ENCODE peak calls at places on chromosomes 13 and 19, in eight cellular contexts. J is breast epithelium; Q is CD8-positive, alpha-beta memory T cell; R is fibroblast of lung; S is prostate gland; Y is A673; G is CD4-positive, CD25-positive, alpha-beta regulatory T cell; X is left ventricle myocardium inferior. I is an unnamed sample. For H3K4me1, the result is how much of the 10 kb centered on the place peaks cover.

GRCh38 chr19:30064776-30065494 is 122.9 kb downstream of the URI1 start:
- DNase-seq in R (no peak), J (no peak), Q (no peak), Y (no peak), X (no peak), G (no peak), S (no peak), I (no peak)

GRCh38 chr19:15989889-15990288 is 41.1 kb downstream of the OR10H4 start:
- DNase-seq in R (no peak), X (no peak), S (no peak), J (no peak), G (no peak), Q (no peak), Y (no peak), I (no peak)

GRCh38 chr13:97395437-97396136 is 38.4 kb upstream of the RAP2A start:
- DNase-seq in S (no peak), X (no peak), Y (no peak), J (no peak), R (peak), Q (no peak), G (no peak), I (no peak)

GRCh38 chr13:34748078-34748477 is 194.0 kb upstream of the NBEA start:
- DNase-seq in G (no peak), R (peak), S (peak), X (peak), J (no peak), Q (no peak), Y (no peak), I (peak)

GRCh38 chr13:105914637-105915036 is 620.8 kb downstream of the EFNB2 start:
- DNase-seq in G (no peak), R (peak), X (no peak), S (no peak), Q (no peak), Y (no peak), J (no peak), I (no peak)

GRCh38 chr13:46571189-46571901 is 18.4 kb downstream of the LRCH1 start:
- DNase-seq in S (no peak), G (no peak), Q (no peak), Y (peak), J (no peak), R (peak), X (no peak), I (no peak)

GRCh38 chr19:10769533-10770491 is 51.9 kb downstream of the DNM2 start:
- DNase-seq in X (peak), Y (no peak), R (no peak), S (no peak), J (no peak), G (peak), Q (no peak), I (peak)

GRCh38 chr13:74562381-74562780 is 428.2 kb upstream of the KLF12 start:
- DNase-seq in J (no peak), Y (no peak), X (no peak), Q (no peak), S (no peak), R (peak), G (no peak), I (no peak)

GRCh38 chr19:11530432-11530831 is 1.5 kb upstream of the ECSIT start:
- DNase-seq in X (peak), G (peak), Q (peak), J (peak), S (peak), Y (peak), R (peak), I (peak)

GRCh38 chr13:43266953-43267615 is 243.7 kb downstream of the DNAJC15 start:
- DNase-seq in Y (no peak), G (no peak), R (no peak), J (no peak), S (no peak), Q (no peak), X (no peak), I (no peak)

GRCh38 chr13:35179920-35180663 is 238.0 kb downstream of the NBEA start:
- DNase-seq in J (no peak), Y (no peak), G (no peak), Q (no peak), R (no peak), X (no peak), S (no peak), I (no peak)

GRCh38 chr19:1699386-1699785 is 47.0 kb upstream of the TCF3 start:
- DNase-seq in R (no peak), G (no peak), Y (no peak), X (no peak), S (no peak), Q (no peak), J (no peak), I (no peak)

GRCh38 chr19:35442091-35442490 is 6.0 kb upstream of the FFAR2 start:
- DNase-seq in R (no peak), Q (no peak), Y (no peak), J (no peak), S (no peak), G (no peak), X (no peak), I (peak)

GRCh38 chr13:106888148-106888547 is 320.2 kb upstream of the ARGLU1 start:
- DNase-seq in Q (no peak), G (no peak), J (no peak), S (no peak), Y (no peak), R (no peak), X (no peak), I (no peak)

GRCh38 chr19:36418287-36419001 is at the start of gene ZFP82:
- DNase-seq in J (peak), S (peak), G (peak), R (peak), Y (peak), X (peak), Q (peak), I (peak)

GRCh38 chr19:10544242-10544752 is 593 bp downstream of the ATG4D start:
- DNase-seq in Y (no peak), X (peak), S (no peak), G (peak), R (no peak), Q (no peak), J (no peak), I (no peak)

GRCh38 chr13:39402221-39402620 is 200.8 kb downstream of the LHFPL6 start:
- DNase-seq in S (no peak), R (no peak), X (no peak), Y (no peak), Q (no peak), J (no peak), G (no peak), I (no peak)

GRCh38 chr13:36673838-36674326 is at the start of gene SERTM1:
- DNase-seq in J (no peak), X (peak), G (no peak), S (no peak), Q (no peak), R (peak), Y (peak), I (no peak)

GRCh38 chr13:65473199-65473598 is 1756.9 kb downstream of the PCDH9 start:
- DNase-seq in S (no peak), Q (no peak), Y (no peak), R (no peak), X (no peak), J (no peak), G (no peak), I (no peak)

GRCh38 chr13:106407338-106407737 is 128.1 kb downstream of the EFNB2 start:
- DNase-seq in Q (no peak), X (no peak), R (peak), J (no peak), G (no peak), Y (no peak), S (no peak), I (no peak)

GRCh38 chr13:48344264-48344663 is 40.7 kb downstream of the RB1 start:
- DNase-seq in Q (no peak), S (no peak), G (no peak), R (no peak), Y (no peak), X (no peak), J (no peak), I (no peak)

GRCh38 chr13:77919351-77920294 is 992 bp upstream of the EDNRB start:
- DNase-seq in J (peak), G (no peak), R (peak), S (peak), Y (peak), Q (no peak), X (peak), I (peak)

GRCh38 chr13:59701261-59701660 is 462.5 kb downstream of the DIAPH3 start:
- DNase-seq in R (no peak), Y (no peak), J (no peak), G (no peak), X (no peak), S (no peak), Q (no peak), I (no peak)

GRCh38 chr13:76882431-76882830 is 3.8 kb downstream of the KCTD12 start:
- DNase-seq in S (no peak), Q (no peak), G (no peak), J (no peak), R (peak), Y (no peak), X (no peak), I (no peak)

GRCh38 chr13:99982741-99983400 is 1.3 kb downstream of the ZIC2 start:
- DNase-seq in R (no peak), Q (no peak), S (no peak), J (no peak), Y (peak), X (no peak), G (no peak), I (no peak)

GRCh38 chr13:99979453-99980200 is 2.0 kb upstream of the ZIC2 start:
- DNase-seq in S (no peak), Q (no peak), G (no peak), J (no peak), Y (peak), R (no peak), X (no peak), I (no peak)

GRCh38 chr13:99982021-99982740 is 597 bp downstream of the ZIC2 start:
- DNase-seq in Q (no peak), S (no peak), G (no peak), R (peak), J (no peak), Y (peak), X (no peak), I (no peak)

GRCh38 chr13:99980201-99981114 is 1.1 kb upstream of the ZIC2 start:
- DNase-seq in R (peak), S (peak), Q (no peak), X (peak), J (no peak), G (peak), Y (peak), I (peak)

GRCh38 chr13:99981115-99982020 is at the start of gene ZIC2:
- DNase-seq in Q (no peak), R (peak), Y (peak), G (no peak), J (no peak), X (no peak), S (no peak), I (peak)
- H3K4me1 ChIP-seq in Q (under half), R (under half), Y (under half), G (half or more), J (under half), X (under half), S (under half), I (under half)

GRCh38 chr19:41354343-41354974 is 737 bp upstream of the TGFB1 start:
- DNase-seq in G (no peak), Y (no peak), S (no peak), R (no peak), X (peak), Q (no peak), J (no peak), I (no peak)

GRCh38 chr19:41351339-41352245 is 2.1 kb downstream of the TGFB1 start:
- DNase-seq in R (peak), Q (peak), G (peak), J (no peak), S (no peak), Y (no peak), X (peak), I (peak)

GRCh38 chr19:41352279-41352608 is 1.5 kb downstream of the TGFB1 start:
- DNase-seq in Q (no peak), Y (no peak), J (no peak), R (no peak), S (no peak), X (no peak), G (no peak), I (no peak)

GRCh38 chr19:41353466-41354342 is at the start of gene TGFB1:
- DNase-seq in G (peak), J (peak), R (peak), S (peak), Q (peak), Y (peak), X (peak), I (peak)

GRCh38 chr19:41352609-41353465 is 885 bp downstream of the TGFB1 start:
- DNase-seq in X (peak), G (peak), Q (peak), Y (peak), S (peak), J (no peak), R (peak), I (peak)
- H3K4me1 ChIP-seq in X (half or more), G (half or more), Q (half or more), Y (under half), S (under half), J (under half), R (under half), I (under half)

DNA sequence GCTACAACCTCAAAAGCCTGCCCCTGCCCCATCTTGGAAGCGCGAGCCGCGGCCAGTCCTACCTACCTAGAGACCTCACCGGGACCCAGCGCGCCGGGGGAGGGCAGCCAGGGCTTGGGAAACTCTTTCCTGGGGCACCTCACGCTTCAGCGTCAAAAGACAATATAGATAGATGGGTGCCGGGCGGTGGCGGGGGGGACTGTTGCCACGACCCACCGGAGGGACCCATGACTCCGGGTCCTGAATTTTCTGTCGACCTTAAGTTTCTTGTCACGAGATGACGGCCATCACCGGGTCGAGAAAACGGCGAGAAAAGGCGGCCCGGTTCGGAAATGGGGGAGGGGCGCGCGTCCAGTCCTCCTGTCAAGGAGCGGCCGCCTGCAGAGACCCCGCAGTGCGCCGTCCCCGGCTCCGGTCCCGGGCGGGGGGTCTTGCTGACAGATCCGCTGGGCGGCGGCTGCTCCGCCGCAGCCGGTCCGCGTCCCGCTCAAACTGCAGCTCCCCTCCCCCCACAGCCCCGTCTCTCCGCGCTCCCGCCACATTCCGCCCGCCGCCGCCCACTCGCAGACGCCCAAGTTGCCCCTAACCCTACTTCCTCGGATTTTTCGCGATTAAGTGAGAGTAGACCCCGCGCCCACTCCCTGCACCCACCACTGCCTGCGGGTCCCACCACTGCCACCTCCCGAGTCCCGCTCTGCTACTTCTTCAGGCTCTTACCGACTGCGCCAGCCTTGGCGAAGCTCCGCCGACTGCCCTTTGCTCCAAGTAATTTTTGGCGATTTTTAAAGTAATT is 66.1 kb downstream of the KCNRG start:
- DNase-seq in R (no peak), J (no peak), Q (peak), S (peak), G (peak), Y (peak), X (peak), I (peak)
- H3K4me1 ChIP-seq in R (under half), J (under half), Q (under half), S (under half), G (under half), Y (under half), X (half or more), I (half or more)

DNA sequence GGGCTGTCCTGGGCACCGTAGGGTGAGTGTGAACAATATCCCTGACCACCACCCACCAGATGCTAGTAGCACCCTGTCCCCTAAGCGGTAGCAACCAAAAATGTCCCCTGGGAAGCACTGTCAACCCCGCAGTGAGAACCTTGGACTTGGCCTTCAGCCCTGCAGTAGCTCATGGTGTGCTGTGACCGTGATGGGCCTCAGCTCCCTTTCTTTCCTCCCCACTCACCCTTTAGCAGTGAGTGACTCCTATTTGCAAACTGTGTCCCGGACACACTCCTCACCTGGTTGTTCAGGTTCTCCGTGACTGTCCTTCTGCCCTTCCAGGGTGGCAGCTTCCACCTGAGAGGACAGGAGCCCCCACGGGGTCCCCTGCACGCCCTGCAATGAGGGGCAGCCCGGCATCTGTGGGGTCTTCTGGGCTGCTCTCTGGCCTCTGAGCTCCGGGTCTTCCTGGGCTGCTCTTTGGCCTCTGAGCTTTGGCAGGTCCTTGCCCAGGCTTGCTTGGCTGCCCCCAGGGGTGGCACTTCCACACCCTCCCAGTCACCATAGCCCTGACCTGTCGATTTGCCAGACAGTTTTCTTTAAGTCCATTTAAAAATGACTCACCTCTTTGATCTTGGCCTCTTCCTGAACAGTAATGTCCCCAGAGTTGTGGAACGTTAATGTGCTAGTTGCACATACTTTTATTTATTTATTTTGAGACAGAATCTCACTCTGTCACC is 3.8 kb downstream of the KDM4B start:
- DNase-seq in R (peak), G (no peak), J (no peak), X (no peak), Q (no peak), S (no peak), Y (no peak), I (peak)
- H3K4me1 ChIP-seq in R (under half), G (under half), J (under half), X (half or more), Q (under half), S (under half), Y (under half), I (half or more)

GRCh38 chr13:33219926-33220325 is 65.6 kb downstream of the STARD13 start:
- DNase-seq in G (no peak), R (no peak), X (no peak), S (no peak), Y (no peak), Q (no peak), J (no peak), I (no peak)

GRCh38 chr13:33217256-33217655 is 68.3 kb downstream of the STARD13 start:
- DNase-seq in Q (no peak), G (no peak), Y (no peak), R (peak), S (no peak), J (no peak), X (no peak), I (no peak)

GRCh38 chr13:33213797-33214196 is 71.8 kb downstream of the STARD13 start:
- DNase-seq in J (no peak), R (peak), Y (peak), G (no peak), S (peak), X (no peak), Q (no peak), I (no peak)

GRCh38 chr13:33218020-33218419 is 67.5 kb downstream of the STARD13 start:
- DNase-seq in Q (no peak), J (no peak), S (no peak), X (no peak), Y (no peak), R (peak), G (no peak), I (no peak)

DNA sequence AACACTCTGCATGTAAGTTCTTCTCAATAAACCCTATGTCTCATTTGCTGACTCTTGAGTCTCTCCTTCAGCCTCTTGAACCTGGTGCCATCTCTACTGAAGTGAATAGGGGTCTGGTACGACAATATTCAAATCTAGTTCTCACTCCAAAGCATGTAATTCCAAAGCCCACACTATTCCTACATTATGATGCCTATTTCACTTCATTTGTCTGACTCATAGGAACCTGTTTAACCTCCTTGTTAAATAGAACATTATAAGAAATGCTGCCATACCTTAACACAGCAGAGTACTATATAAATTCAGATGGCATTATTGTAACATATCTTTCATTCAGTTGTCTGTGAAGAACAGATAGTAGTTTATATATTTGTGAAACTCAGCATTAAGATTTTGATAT is 67.1 kb downstream of the STARD13 start:
- DNase-seq in R (no peak), X (no peak), Q (no peak), S (no peak), Y (no peak), G (no peak), J (no peak), I (no peak)
- H3K4me1 ChIP-seq in R (under half), X (half or more), Q (under half), S (under half), Y (under half), G (under half), J (under half), I (under half)

GRCh38 chr13:110706570-110707378 is 858 bp upstream of the CARS2 start:
- DNase-seq in J (no peak), X (no peak), G (no peak), R (no peak), S (no peak), Q (no peak), Y (no peak), I (no peak)
- H3K4me1 ChIP-seq in J (under half), X (half or more), G (under half), R (under half), S (under half), Q (under half), Y (under half), I (under half)

GRCh38 chr13:51665456-51665855 is 81.2 kb downstream of the WDFY2 start:
- DNase-seq in S (no peak), Y (no peak), G (no peak), X (no peak), J (no peak), Q (no peak), R (no peak), I (no peak)
- H3K4me1 ChIP-seq in S (under half), Y (under half), G (under half), X (under half), J (under half), Q (under half), R (under half), I (under half)

GRCh38 chr19:48489608-48490216 is 20.5 kb downstream of the CYTH2 start:
- DNase-seq in Y (peak), G (peak), Q (peak), J (peak), S (peak), X (peak), R (no peak), I (peak)
- H3K4me1 ChIP-seq in Y (under half), G (under half), Q (under half), J (under half), S (under half), X (under half), R (under half), I (under half)